ENCODE peak calls at places on chromosomes 13 and 19, in eight cellular contexts. L, T, U, R, B, D, O and Z are unnamed samples.

GRCh38 chr19:46392252-46392801 is 21.0 kb downstream of the CCDC8 start:
- DNase-seq in T (no peak), R (no peak), L (no peak), D (no peak), U (no peak), B (peak), O (peak), Z (peak)

GRCh38 chr13:93984876-93985275 is 494.6 kb downstream of the DCT start:
- DNase-seq in O (no peak), R (no peak), U (no peak), T (no peak), D (no peak), L (no peak), B (no peak), Z (no peak)

GRCh38 chr19:3224346-3225325 is at the start of gene CELF5:
- DNase-seq in U (no peak), D (peak), T (peak), O (peak), B (peak), R (no peak), L (no peak), Z (no peak)

GRCh38 chr19:23531976-23532375 is 136.7 kb upstream of the ZNF91 start:
- DNase-seq in L (no peak), D (no peak), T (no peak), B (no peak), U (no peak), O (no peak), R (no peak), Z (no peak)

GRCh38 chr13:60881507-60881906 is 484.5 kb downstream of the TDRD3 start:
- DNase-seq in T (no peak), B (no peak), D (no peak), U (no peak), L (no peak), R (no peak), O (no peak), Z (no peak)

GRCh38 chr13:41459754-41460111 is 2.4 kb downstream of the RGCC start:
- DNase-seq in U (no peak), L (no peak), D (no peak), R (no peak), T (peak), O (no peak), B (no peak), Z (no peak)

GRCh38 chr13:53126803-53127202 is 98.2 kb downstream of the OLFM4 start:
- DNase-seq in U (no peak), B (peak), R (no peak), T (no peak), D (no peak), L (no peak), O (peak), Z (peak)

GRCh38 chr19:15332311-15332996 is at the start of gene BRD4:
- DNase-seq in T (peak), O (peak), U (no peak), R (peak), L (no peak), B (peak), D (peak), Z (peak)

GRCh38 chr13:99916366-99917103 is 55.0 kb downstream of the ZIC5 start:
- DNase-seq in T (no peak), B (peak), D (no peak), U (peak), L (peak), R (peak), O (peak), Z (no peak)

GRCh38 chr19:12801466-12802266 is at the start of the genes PRDX2 and THSD8:
- DNase-seq in O (peak), D (peak), T (peak), U (no peak), L (no peak), B (peak), R (peak), Z (peak)

GRCh38 chr13:76884167-76884566 is 2.0 kb downstream of the KCTD12 start:
- DNase-seq in B (peak), U (no peak), O (no peak), D (no peak), T (no peak), L (no peak), R (no peak), Z (peak)

GRCh38 chr13:79987323-79987722 is 353.6 kb downstream of the SPRY2 start:
- DNase-seq in B (no peak), R (no peak), D (no peak), U (no peak), T (no peak), O (no peak), L (peak), Z (no peak)

GRCh38 chr19:12907166-12907565 is 11.9 kb downstream of the SYCE2 start:
- DNase-seq in D (no peak), T (no peak), U (no peak), L (no peak), R (no peak), O (no peak), B (no peak), Z (no peak)

GRCh38 chr19:18972301-18972831 is 31.3 kb upstream of the HOMER3 start:
- DNase-seq in B (peak), U (no peak), R (peak), L (peak), T (no peak), D (no peak), O (no peak), Z (no peak)

GRCh38 chr19:9936151-9937000 is at the start of gene OLFM2:
- DNase-seq in R (no peak), U (no peak), D (no peak), L (no peak), O (no peak), T (no peak), B (no peak), Z (no peak)

GRCh38 chr13:33401238-33401637 is 115.7 kb upstream of the STARD13 start:
- DNase-seq in R (no peak), L (no peak), U (no peak), T (no peak), O (no peak), B (no peak), D (no peak), Z (peak)

GRCh38 chr19:7535993-7536685 is 622 bp downstream of the PNPLA6 start:
- DNase-seq in R (no peak), O (no peak), B (no peak), U (no peak), L (no peak), D (no peak), T (no peak), Z (no peak)

GRCh38 chr19:45528744-45529453 is 21.6 kb downstream of the VASP start:
- DNase-seq in R (no peak), L (no peak), B (no peak), D (no peak), T (no peak), O (peak), U (no peak), Z (no peak)

GRCh38 chr13:98509271-98510155 is 67.4 kb downstream of the STK24 start:
- DNase-seq in T (no peak), U (no peak), O (peak), D (peak), L (peak), R (peak), B (peak), Z (no peak)

GRCh38 chr13:39385621-39386231 is 217.3 kb downstream of the LHFPL6 start:
- DNase-seq in R (no peak), U (no peak), O (no peak), T (no peak), L (no peak), D (no peak), B (no peak), Z (no peak)

GRCh38 chr13:49997935-49998334 is 1.1 kb downstream of the TRIM13 start:
- DNase-seq in R (no peak), B (peak), O (no peak), T (no peak), L (no peak), D (no peak), U (no peak), Z (no peak)

GRCh38 chr19:55273978-55274707 is 5.8 kb downstream of the HSPBP1 start:
- DNase-seq in O (no peak), D (no peak), L (no peak), R (no peak), B (no peak), T (no peak), U (no peak), Z (no peak)

GRCh38 chr13:45700971-45701900 is 884 bp upstream of the CBY2 start:
- DNase-seq in U (no peak), O (no peak), R (no peak), L (no peak), B (no peak), T (no peak), D (no peak), Z (no peak)

GRCh38 chr19:19514215-19514633 is 1.1 kb downstream of the TSSK6 start:
- DNase-seq in D (no peak), R (no peak), O (peak), T (no peak), L (peak), U (no peak), B (peak), Z (peak)

GRCh38 chr13:57672168-57672567 is 40.6 kb downstream of the PCDH17 start:
- DNase-seq in D (no peak), U (no peak), B (no peak), L (no peak), O (no peak), T (no peak), R (no peak), Z (no peak)

GRCh38 chr13:32311188-32311897 is 3.8 kb downstream of the ZAR1L start:
- DNase-seq in O (no peak), B (no peak), D (no peak), L (no peak), T (no peak), U (no peak), R (no peak), Z (peak)

GRCh38 chr19:17751103-17751911 is at the start of gene FCHO1:
- DNase-seq in D (peak), R (peak), U (no peak), T (peak), B (no peak), O (no peak), L (no peak), Z (peak)

GRCh38 chr13:88257706-88258105 is 586.5 kb downstream of the SLITRK5 start:
- DNase-seq in O (no peak), R (no peak), L (no peak), D (no peak), B (no peak), U (no peak), T (no peak), Z (no peak)

GRCh38 chr13:21979156-21979819 is 308.4 kb downstream of the FGF9 start:
- DNase-seq in U (no peak), T (no peak), L (no peak), R (no peak), B (no peak), O (peak), D (no peak), Z (no peak)

GRCh38 chr13:73981595-73981994 is 152.6 kb downstream of the KLF12 start:
- DNase-seq in T (no peak), B (peak), R (no peak), D (no peak), U (no peak), O (no peak), L (no peak), Z (no peak)

GRCh38 chr19:41997851-41998229 is 3.8 kb upstream of the ATP1A3 start:
- DNase-seq in L (no peak), B (no peak), T (no peak), O (no peak), D (no peak), R (no peak), U (no peak), Z (no peak)

GRCh38 chr19:35205733-35206323 is 22.7 kb downstream of the FAM187B start:
- DNase-seq in O (no peak), T (no peak), L (no peak), U (no peak), R (no peak), D (no peak), B (no peak), Z (no peak)

GRCh38 chr13:26971990-26972888 is 199.4 kb downstream of the USP12 start:
- DNase-seq in T (peak), O (no peak), R (peak), U (no peak), D (no peak), B (no peak), L (no peak), Z (no peak)

GRCh38 chr19:42277821-42278809 is 9.1 kb downstream of the CIC start:
- DNase-seq in O (peak), U (no peak), T (no peak), B (peak), R (no peak), L (no peak), D (no peak), Z (peak)

GRCh38 chr13:109297628-109298027 is 488.8 kb downstream of the IRS2 start:
- DNase-seq in R (no peak), L (peak), B (peak), D (no peak), T (no peak), U (no peak), O (peak), Z (no peak)

GRCh38 chr19:19113040-19113541 is 25.2 kb downstream of the TMEM161A start:
- DNase-seq in D (no peak), T (no peak), R (no peak), U (no peak), B (no peak), L (no peak), O (peak), Z (no peak)

GRCh38 chr19:54014920-54015560 is 23.6 kb downstream of the CACNG6 start:
- DNase-seq in O (no peak), R (no peak), L (no peak), D (no peak), T (no peak), U (no peak), B (no peak), Z (no peak)

GRCh38 chr13:19184176-19184575 is 2.6 kb upstream of the TUBA3C start:
- DNase-seq in D (no peak), L (no peak), O (no peak), T (no peak), B (no peak), U (no peak), R (no peak), Z (no peak)

GRCh38 chr19:17590780-17591688 is 35.6 kb downstream of the COLGALT1 start:
- DNase-seq in T (no peak), R (no peak), B (no peak), L (no peak), O (no peak), D (no peak), U (no peak), Z (no peak)